ENCODE peak calls at places on chromosomes 6 and 20, in five cellular contexts. O is right cardiac atrium; J is PC-9; M is Panc1; X is CD4-positive, CD25-positive, alpha-beta regulatory T cell. T is an unnamed sample. For H3K4me1, the result is how much of the 10 kb centered on the place peaks cover.

GRCh38 chr20:35558416-35558815 is 16.5 kb downstream of the ERGIC3 start:
- DNase-seq in X (no peak), J (no peak), M (no peak), O (no peak), T (no peak)

GRCh38 chr6:32113386-32114352 is 4.5 kb upstream of the TNXB start:
- DNase-seq in M (no peak), J (peak), X (no peak), O (peak), T (no peak)

GRCh38 chr6:28544211-28544610 is 18.5 kb downstream of the GPX5 start:
- DNase-seq in X (no peak), M (no peak), O (no peak), J (peak), T (no peak)

GRCh38 chr6:88910922-88911778 is 52.3 kb downstream of the RNGTT start:
- DNase-seq in M (no peak), O (no peak), X (no peak), J (no peak), T (no peak)

GRCh38 chr6:25660512-25660911 is 8.5 kb downstream of the SCGN start:
- DNase-seq in M (no peak), X (no peak), O (no peak), J (peak), T (no peak)

GRCh38 chr6:42372699-42373098 is 79.0 kb downstream of the TRERF1 start:
- DNase-seq in M (no peak), J (no peak), O (no peak), X (no peak), T (no peak)

GRCh38 chr6:15331629-15332241 is 85.9 kb downstream of the JARID2 start:
- DNase-seq in M (no peak), O (no peak), X (no peak), J (no peak), T (no peak)

GRCh38 chr20:41080866-41081265 is 52.2 kb downstream of the TOP1 start:
- DNase-seq in O (no peak), X (no peak), M (no peak), J (no peak), T (no peak)

GRCh38 chr6:14058735-14059134 is 58.8 kb upstream of the CD83 start:
- DNase-seq in O (no peak), J (no peak), M (no peak), X (no peak), T (no peak)

GRCh38 chr6:33251390-33252012 is 20.2 kb downstream of the VPS52 start:
- DNase-seq in J (no peak), M (no peak), X (no peak), O (no peak), T (no peak)

GRCh38 chr20:9485614-9486325 is 28.6 kb upstream of the LAMP5 start:
- DNase-seq in X (no peak), J (no peak), O (no peak), M (no peak), T (no peak)

GRCh38 chr20:1874534-1875168 is 20.6 kb upstream of the SIRPA start:
- DNase-seq in O (peak), J (no peak), M (no peak), X (no peak), T (no peak)

GRCh38 chr20:1815502-1816085 is 79.6 kb upstream of the SIRPA start:
- DNase-seq in J (no peak), X (no peak), O (no peak), M (no peak), T (no peak)

GRCh38 chr6:158849899-158850806 is 31.0 kb upstream of the EZR start:
- DNase-seq in O (no peak), X (peak), M (peak), J (peak), T (peak)

GRCh38 chr20:59925894-59926293 is 7.5 kb downstream of the SYCP2 start:
- DNase-seq in O (no peak), J (peak), X (no peak), M (no peak), T (no peak)

GRCh38 chr20:50670126-50670862 is 21.0 kb downstream of the RIPOR3 start:
- DNase-seq in X (no peak), J (peak), O (no peak), M (peak), T (no peak)

GRCh38 chr20:63522091-63522868 is 1.7 kb downstream of the PPDPF start:
- DNase-seq in O (peak), J (no peak), M (no peak), X (no peak), T (no peak)

GRCh38 chr6:38867726-38868125 is 152.6 kb downstream of the DNAH8 start:
- DNase-seq in O (no peak), X (no peak), J (no peak), M (no peak), T (no peak)

GRCh38 chr20:50271201-50271600 is 80.6 kb downstream of the CEBPB start:
- DNase-seq in M (no peak), J (no peak), O (no peak), X (no peak), T (no peak)

GRCh38 chr6:147881432-147881831 is 372.9 kb downstream of the SAMD5 start:
- DNase-seq in J (no peak), O (no peak), M (no peak), X (no peak), T (no peak)

GRCh38 chr6:146028250-146028789 is 542 bp upstream of the GRM1 start:
- DNase-seq in X (peak), M (no peak), O (peak), J (no peak), T (peak)

GRCh38 chr6:104995989-104996617 is 39.2 kb downstream of the LIN28B start:
- DNase-seq in J (no peak), O (no peak), M (peak), X (no peak), T (no peak)

GRCh38 chr20:10218536-10219451 is at the start of gene SNAP25:
- DNase-seq in X (peak), J (no peak), M (peak), O (peak), T (peak)

GRCh38 chr6:4649728-4650127 is 126.5 kb upstream of the CDYL start:
- DNase-seq in O (no peak), J (no peak), X (no peak), M (no peak), T (no peak)

GRCh38 chr6:52571099-52571755 is 5.6 kb downstream of the TRAM2 start:
- DNase-seq in M (no peak), J (no peak), O (peak), X (no peak), T (no peak)
- H3K4me1 ChIP-seq in M (half or more), J (under half), O (under half), X (under half), T (under half)

GRCh38 chr20:57435498-57436222 is 44.5 kb downstream of the RBM38 start:
- DNase-seq in M (no peak), J (peak), O (peak), X (peak), T (peak)
- H3K4me1 ChIP-seq in M (under half), J (half or more), O (under half), X (half or more), T (half or more)

DNA sequence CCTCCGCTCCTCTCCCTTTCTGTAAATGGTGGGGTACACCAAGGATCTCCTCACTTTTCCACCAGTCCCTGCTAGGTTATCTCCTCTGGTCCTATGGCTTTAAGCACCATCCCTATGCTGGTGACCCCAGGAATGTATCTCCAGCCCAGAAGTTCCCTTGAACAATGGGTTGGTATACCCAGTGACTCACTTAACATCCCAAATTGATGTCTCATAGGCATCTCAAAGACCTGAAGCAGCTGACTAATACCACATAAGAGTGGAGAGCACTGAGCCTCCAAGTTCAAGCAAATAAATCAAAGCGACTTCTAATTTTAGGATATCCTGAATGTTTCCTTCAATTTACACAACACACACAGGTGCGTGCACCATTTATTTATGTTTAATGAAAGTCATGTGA is 48.3 kb downstream of the ADGRF1 start:
- DNase-seq in J (peak), M (peak), X (no peak), O (no peak), T (no peak)
- H3K4me1 ChIP-seq in J (half or more), M (under half), X (under half), O (under half), T (under half)

GRCh38 chr20:47607208-47607613 is 105.5 kb downstream of the NCOA3 start:
- DNase-seq in O (no peak), J (no peak), M (no peak), X (no peak), T (no peak)
- H3K4me1 ChIP-seq in O (under half), J (under half), M (under half), X (half or more), T (under half)

GRCh38 chr20:47591231-47591630 is 89.5 kb downstream of the NCOA3 start:
- DNase-seq in J (no peak), X (no peak), M (no peak), O (no peak), T (no peak)
- H3K4me1 ChIP-seq in J (under half), X (under half), M (under half), O (under half), T (under half)

T was measured in CD8-positive, alpha-beta memory T cell.